ENCODE peak calls at places on chromosomes 6 and 20, in seven cellular contexts. B is ovary, T is HepG2, N is IMR-90, K is sigmoid colon, C is Peyer's patch, E is stomach. G is an unnamed sample.

GRCh38 chr6:113317870-113318269 is 539.3 kb upstream of the MARCKS start:
- DNase-seq in E (no peak), T (no peak), K (no peak), N (no peak), B (no peak), C (no peak), G (no peak)

GRCh38 chr20:11001767-11002540 is 328.2 kb upstream of the JAG1 start:
- DNase-seq in E (no peak), N (peak; percentile 56), K (no peak), C (no peak), B (no peak), T (peak; percentile 74), G (no peak)

GRCh38 chr6:108570518-108570917 is 9.8 kb downstream of the FOXO3 start:
- DNase-seq in N (peak; percentile 32), T (no peak), E (no peak), C (no peak), K (no peak), B (no peak), G (no peak)

GRCh38 chr6:24140572-24140971 is 14.6 kb downstream of the NRSN1 start:
- DNase-seq in K (peak; percentile 80), T (no peak), E (no peak), C (no peak), B (no peak), N (no peak), G (no peak)

GRCh38 chr6:169883316-169883715 is 131.9 kb downstream of the ERMARD start:
- DNase-seq in C (no peak), B (peak; percentile 7), E (no peak), T (peak; percentile 20), N (no peak), K (no peak), G (no peak)

GRCh38 chr6:9511157-9511556 is 903.7 kb downstream of the TFAP2A start:
- DNase-seq in E (no peak), N (no peak), B (no peak), C (no peak), T (no peak), K (no peak), G (no peak)

GRCh38 chr20:51528263-51529026 is 14.1 kb downstream of the NFATC2 start:
- DNase-seq in E (no peak), B (no peak), N (no peak), C (no peak), K (no peak), T (no peak), G (no peak)

GRCh38 chr20:24963672-24964517 is 14.8 kb downstream of the CST7 start:
- DNase-seq in K (peak; percentile 46), C (no peak), N (no peak), E (no peak), T (no peak), B (no peak), G (no peak)

GRCh38 chr20:270517-270916 is 13.0 kb downstream of the DEFB132 start:
- DNase-seq in E (no peak), N (no peak), K (no peak), B (no peak), T (no peak), C (no peak), G (no peak)

GRCh38 chr6:43942011-43942442 is 172.0 kb downstream of the VEGFA start:
- DNase-seq in B (no peak), K (peak; percentile 28), T (no peak), E (no peak), C (no peak), N (no peak), G (no peak)

GRCh38 chr6:45591306-45591705 is 213.6 kb upstream of the SUPT3H start:
- DNase-seq in T (no peak), N (peak; percentile 32), E (no peak), B (no peak), C (no peak), K (no peak), G (no peak)

GRCh38 chr20:1876975-1877603 is 18.1 kb upstream of the SIRPA start:
- DNase-seq in E (no peak), K (no peak), T (no peak), C (no peak), N (peak; percentile 35), B (no peak), G (no peak)

GRCh38 chr20:52191436-52192295 is at the start of gene ZFP64:
- DNase-seq in T (peak; percentile 83), C (peak; percentile 74), N (peak; percentile 76), B (peak; percentile 74), E (peak; percentile 76), K (peak; percentile 81), G (peak; percentile 85)

DNA sequence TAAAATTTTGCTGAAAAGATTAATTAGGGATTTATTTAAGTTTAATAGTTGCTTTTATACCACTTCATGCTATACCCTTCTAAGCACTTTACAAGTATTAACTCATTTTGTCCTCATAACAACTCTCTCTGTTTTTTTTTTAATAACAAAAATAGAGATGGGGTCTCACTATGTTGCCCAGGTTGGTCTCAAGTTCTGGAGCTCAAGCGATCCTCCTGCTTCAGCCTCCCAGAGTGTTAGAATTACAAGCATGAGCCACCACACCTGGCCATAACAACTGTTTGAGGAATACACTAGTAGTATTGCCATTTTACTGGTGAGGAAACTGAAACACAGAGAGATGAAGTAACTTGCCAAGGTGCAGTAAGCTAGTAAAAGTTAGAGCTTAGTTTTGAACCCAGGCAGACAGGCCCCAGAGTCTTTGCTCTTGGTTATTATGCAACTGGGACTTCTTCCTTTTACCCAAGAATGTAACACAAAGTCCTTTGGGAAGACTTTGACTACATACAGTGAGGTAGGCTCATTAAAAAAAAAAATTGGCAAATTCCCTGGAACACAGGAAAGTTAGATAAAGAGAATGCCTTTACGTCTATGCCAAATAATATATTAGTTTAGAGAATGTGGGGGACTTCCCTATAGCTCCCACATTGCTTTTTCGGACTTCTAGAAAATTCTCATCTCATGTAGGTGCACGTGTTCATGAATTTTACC is 11.4 kb downstream of the ANKS1A start:
- DNase-seq in T (no peak), E (no peak), C (no peak), N (no peak), B (no peak), K (no peak), G (no peak)
- TF ChIP-seq POLR2A in T (no peak), E (no peak), C (no peak), N (no peak), B (no peak), K (no peak), G (no peak)

DNA sequence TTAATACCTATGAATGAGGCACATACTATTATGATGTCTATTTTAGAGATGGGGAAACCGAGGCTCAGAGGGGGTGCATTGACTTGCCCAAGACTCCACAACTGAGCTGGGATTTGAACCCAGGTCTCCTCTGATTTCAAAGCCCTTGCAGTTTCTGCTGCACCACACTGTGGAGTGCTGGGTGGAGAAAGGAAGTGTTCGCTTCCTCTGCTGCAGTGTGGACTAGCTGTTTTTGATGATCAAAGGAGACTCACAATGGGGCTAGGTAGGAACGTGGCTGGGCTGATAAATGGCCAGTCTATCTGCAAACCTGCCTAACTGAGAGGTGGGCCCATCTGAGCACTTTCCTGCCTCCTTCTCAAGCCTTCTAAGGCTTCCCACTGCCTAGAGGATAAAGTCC is 87.2 kb downstream of the CD40 start:
- DNase-seq in C (no peak), E (no peak), T (no peak), B (no peak), K (no peak), N (no peak), G (no peak)
- H3K27me3 ChIP-seq in C (no peaks in the 10 kb centered on the region), E (peaks cover 93% of the 10 kb centered on the region), T (peaks cover 88% of the 10 kb centered on the region), B (no peaks in the 10 kb centered on the region), K (peaks cover 60% of the 10 kb centered on the region), N (peaks cover 47% of the 10 kb centered on the region), G (peaks cover 9% of the 10 kb centered on the region)

GRCh38 chr6:32154514-32155161 is 697 bp downstream of the PPT2 start:
- DNase-seq in K (peak; percentile 89), E (peak; percentile 81), N (peak; percentile 71), T (peak; percentile 86), B (peak; percentile 76), C (peak; percentile 81), G (peak; percentile 75)

GRCh38 chr6:32153252-32153834 is 598 bp upstream of the PPT2 start:
- DNase-seq in B (peak; percentile 75), T (peak; percentile 48), N (peak; percentile 41), K (peak; percentile 78), C (peak; percentile 41), E (peak; percentile 28), G (no peak)

GRCh38 chr6:32151885-32152311 is at the start of gene PRRT1:
- DNase-seq in C (no peak), E (no peak), T (no peak), K (no peak), N (no peak), B (peak; percentile 60), G (no peak)

GRCh38 chr6:32152414-32153251 is 894 bp upstream of the PRRT1 start:
- DNase-seq in T (no peak), N (peak; percentile 41), B (peak; percentile 56), E (peak; percentile 28), C (no peak), K (no peak), G (no peak)

GRCh38 chr6:32153835-32154513 is at the start of gene PPT2:
- DNase-seq in N (peak; percentile 91), C (peak; percentile 73), E (peak; percentile 82), K (peak; percentile 98), T (peak; percentile 93), B (peak; percentile 94), G (peak; percentile 87)
- TF ChIP-seq POLR2A in N (no peak), C (peak; percentile 20), E (no peak), K (peak; percentile 47), T (peak; percentile 64), B (peak; percentile 71), G (no peak)

DNA sequence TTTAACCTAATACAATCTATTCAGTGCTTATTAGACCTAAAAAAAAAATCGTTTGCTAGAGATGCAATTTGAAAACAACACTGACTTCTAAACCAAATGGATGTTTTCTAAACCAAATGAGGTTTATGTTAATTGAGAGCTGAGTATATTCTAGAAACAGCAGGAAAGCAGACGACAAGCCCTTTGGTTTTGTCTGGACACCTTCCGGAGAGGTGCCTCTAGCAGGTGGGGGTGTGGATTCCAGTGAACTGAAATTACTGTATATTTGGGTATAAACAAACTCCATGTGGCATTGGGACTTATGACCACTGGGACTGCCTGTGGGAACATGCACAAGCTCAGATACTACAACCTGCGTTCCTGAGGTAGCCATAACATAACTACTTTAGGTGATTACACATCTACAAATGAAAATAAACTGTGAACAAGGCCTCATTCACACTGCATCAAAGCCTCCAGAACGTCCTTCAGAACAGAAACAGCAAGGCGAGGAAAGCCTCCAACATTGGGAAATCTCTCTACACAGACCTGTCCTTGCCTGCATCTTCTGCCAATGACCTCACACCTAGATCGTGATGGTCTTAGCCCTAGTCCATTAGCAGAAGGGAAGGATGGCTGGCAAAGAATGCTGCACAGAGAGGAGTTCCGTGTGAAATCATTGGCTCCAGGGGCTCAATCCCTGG is 206.8 kb upstream of the FOXQ1 start:
- DNase-seq in K (no peak), C (no peak), T (no peak), B (no peak), E (no peak), N (no peak), G (no peak)
- H3K27me3 ChIP-seq in K (no peaks in the 10 kb centered on the region), C (no peaks in the 10 kb centered on the region), T (no peaks in the 10 kb centered on the region), B (no peaks in the 10 kb centered on the region), E (no peaks in the 10 kb centered on the region), N (no peaks in the 10 kb centered on the region), G (no peaks in the 10 kb centered on the region)

DNA sequence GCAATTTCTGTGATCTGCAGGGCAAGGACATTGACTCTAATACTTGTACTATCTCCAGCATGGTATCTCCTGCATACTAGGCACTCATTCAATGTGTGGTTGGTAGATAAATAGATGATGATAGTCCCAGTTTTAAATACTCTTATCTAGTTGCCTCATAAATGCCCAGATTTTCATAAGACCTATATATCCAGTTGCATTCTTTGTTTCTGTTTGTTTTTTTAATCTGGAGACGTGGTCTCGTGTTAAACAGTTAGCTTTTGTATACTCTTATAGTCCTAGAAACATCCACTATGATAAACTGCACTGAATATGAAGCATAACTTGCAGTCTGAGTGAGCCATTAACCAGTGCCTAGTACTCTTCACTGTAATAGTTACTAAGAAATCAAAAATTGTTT is 35.5 kb upstream of the SUMO4 start:
- DNase-seq in K (no peak), C (no peak), T (no peak), B (no peak), N (peak; percentile 72), E (no peak), G (no peak)
- TF ChIP-seq POLR2A in K (no peak), C (no peak), T (no peak), B (no peak), N (no peak), E (no peak), G (no peak)